ENCODE peak calls at places on chromosomes 7 and 10, in six cellular contexts. G is CD8-positive, alpha-beta T cell; Y is body of pancreas; R is psoas muscle; U is HCT116; M is tibial nerve. W is an unnamed sample.

GRCh38 chr10:105352281-105352680 is 711.2 kb downstream of the SORCS3 start:
- DNase-seq in U (no peak), M (no peak), Y (no peak), G (no peak), R (no peak), W (no peak)

GRCh38 chr10:25978771-25979170 is 44.7 kb downstream of the MYO3A start:
- DNase-seq in M (no peak), R (no peak), U (no peak), Y (no peak), G (no peak), W (no peak)

GRCh38 chr10:10623958-10624590 is 393.6 kb upstream of the CELF2 start:
- DNase-seq in R (no peak), G (no peak), M (no peak), U (no peak), Y (no peak), W (no peak)

GRCh38 chr7:157601530-157601929 is 264.7 kb downstream of the DNAJB6 start:
- DNase-seq in M (no peak), G (no peak), R (no peak), Y (no peak), U (no peak), W (no peak)

GRCh38 chr7:19939746-19940145 is 166.3 kb upstream of the TMEM196 start:
- DNase-seq in R (no peak), G (no peak), M (no peak), Y (no peak), U (no peak), W (no peak)

GRCh38 chr7:88331322-88331721 is 24.6 kb upstream of the STEAP4 start:
- DNase-seq in G (no peak), U (no peak), M (no peak), R (no peak), Y (no peak), W (no peak)

GRCh38 chr7:56079450-56080185 is 13.1 kb downstream of the PHKG1 start:
- DNase-seq in M (peak; percentile 47), R (peak; percentile 87), Y (peak; percentile 77), U (no peak), G (no peak), W (no peak)

GRCh38 chr10:102020938-102021337 is 35.0 kb downstream of the ARMH3 start:
- DNase-seq in R (no peak), G (no peak), M (no peak), U (no peak), Y (no peak), W (no peak)

GRCh38 chr7:25656581-25657026 is 428.3 kb upstream of the NPVF start:
- DNase-seq in U (no peak), M (peak; percentile 36), Y (no peak), R (no peak), G (no peak), W (no peak)

GRCh38 chr7:18087687-18088078 is 60.0 kb upstream of the PRPS1L1 start:
- DNase-seq in U (no peak), R (no peak), G (no peak), Y (no peak), M (no peak), W (no peak)

GRCh38 chr10:101113890-101114403 is 17.2 kb upstream of the TLX1 start:
- DNase-seq in G (no peak), R (no peak), M (no peak), U (no peak), Y (no peak), W (no peak)

GRCh38 chr7:31145339-31145738 is 93.2 kb downstream of the ADCYAP1R1 start:
- DNase-seq in Y (no peak), R (no peak), G (no peak), U (no peak), M (no peak), W (no peak)

GRCh38 chr7:132877578-132877977 is 204.3 kb downstream of the CHCHD3 start:
- DNase-seq in U (no peak), M (no peak), Y (no peak), R (no peak), G (no peak), W (no peak)

GRCh38 chr7:5679047-5679740 is 102.3 kb downstream of the RNF216 start:
- DNase-seq in U (no peak), M (no peak), R (no peak), Y (no peak), G (no peak), W (no peak)

GRCh38 chr10:79243211-79244067 is 103.8 kb upstream of the PPIF start:
- DNase-seq in Y (no peak), M (no peak), R (no peak), U (no peak), G (peak; percentile 50), W (no peak)

GRCh38 chr10:101143354-101143648 is 12.2 kb downstream of the TLX1 start:
- DNase-seq in M (no peak), G (no peak), R (no peak), Y (no peak), U (no peak), W (no peak)

GRCh38 chr7:31763548-31763947 is 76.5 kb downstream of the PPP1R17 start:
- DNase-seq in G (no peak), Y (no peak), U (no peak), M (no peak), R (no peak), W (no peak)

GRCh38 chr7:69934475-69934903 is 336.2 kb downstream of the AUTS2 start:
- DNase-seq in M (no peak), R (no peak), Y (no peak), G (no peak), U (no peak), W (no peak)

GRCh38 chr7:25288536-25289283 is 60.4 kb upstream of the NPVF start:
- DNase-seq in Y (no peak), G (no peak), M (no peak), R (no peak), U (no peak), W (no peak)

GRCh38 chr10:58701398-58702135 is 188.9 kb downstream of the BICC1 start:
- DNase-seq in Y (no peak), R (no peak), U (no peak), M (peak; percentile 72), G (no peak), W (no peak)

GRCh38 chr10:84427903-84428650 is 99.7 kb downstream of the CCSER2 start:
- DNase-seq in Y (no peak), R (no peak), U (no peak), M (no peak), G (no peak), W (no peak)

GRCh38 chr10:124231188-124232135 is 138.1 kb upstream of the CHST15 start:
- DNase-seq in G (peak; percentile 22), U (no peak), M (no peak), Y (no peak), R (no peak), W (peak; percentile 22)

GRCh38 chr7:82805527-82805960 is 357.1 kb downstream of the PCLO start:
- DNase-seq in R (no peak), U (peak; percentile 68), G (no peak), M (no peak), Y (no peak), W (no peak)

GRCh38 chr7:142770720-142771352 is at the start of gene PRSS2:
- DNase-seq in R (no peak), U (no peak), Y (peak; percentile 83), M (no peak), G (no peak), W (peak; percentile 49)

GRCh38 chr7:42227931-42228591 is 8.9 kb downstream of the GLI3 start:
- DNase-seq in R (peak; percentile 51), U (no peak), Y (no peak), M (no peak), G (no peak), W (no peak)

DNA sequence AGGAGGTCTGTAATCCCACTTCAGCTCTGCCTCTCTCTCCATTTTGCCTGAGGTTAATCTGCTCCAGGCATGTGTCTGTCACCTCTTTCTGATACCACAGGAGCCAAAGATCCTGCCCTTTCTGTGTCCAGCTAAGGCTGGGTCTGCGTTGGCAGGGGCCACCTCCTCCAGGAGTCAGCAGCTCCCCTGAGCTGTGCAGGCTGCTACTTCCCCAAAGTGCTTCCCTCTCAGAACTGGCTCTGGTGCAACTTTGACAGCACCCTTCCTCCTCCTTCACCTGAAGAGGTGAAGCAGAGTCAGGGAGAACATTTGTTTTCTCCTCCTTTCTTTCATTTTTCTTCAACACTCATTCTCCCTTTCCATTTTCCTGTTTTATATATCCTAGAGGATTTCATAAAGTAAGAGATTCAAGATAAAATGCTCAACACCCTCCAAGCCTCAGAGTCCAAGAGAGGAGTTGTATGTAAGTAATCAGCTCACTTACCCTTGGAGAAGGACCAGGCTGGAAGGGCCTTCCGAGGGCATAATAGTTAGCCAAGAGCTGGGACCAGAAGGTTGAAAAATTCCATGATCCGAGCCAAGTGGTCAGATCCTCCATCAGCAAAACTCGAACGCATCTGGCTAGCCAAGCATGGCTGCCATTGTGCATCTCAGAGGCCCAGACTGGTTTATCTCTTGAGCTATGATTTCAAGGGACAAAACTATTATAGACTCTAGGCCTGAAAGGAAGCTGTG is 257.3 kb downstream of the PTEN start:
- DNase-seq in G (no peak), M (no peak), U (no peak), R (no peak), Y (no peak), W (no peak)
- H3K4me1 ChIP-seq in G (peaks cover 33% of the 10 kb centered on the region), M (peaks cover 11% of the 10 kb centered on the region), U (no peaks in the 10 kb centered on the region), R (no peaks in the 10 kb centered on the region), Y (peaks cover 4% of the 10 kb centered on the region), W (peaks cover 3% of the 10 kb centered on the region)

GRCh38 chr10:86673216-86673826 is 5.0 kb downstream of the LDB3 start:
- DNase-seq in M (no peak), G (no peak), Y (no peak), U (no peak), R (no peak), W (no peak)

GRCh38 chr10:86671985-86672710 is 3.8 kb downstream of the LDB3 start:
- DNase-seq in R (peak; percentile 80), M (no peak), G (no peak), Y (no peak), U (no peak), W (peak; percentile 21)

GRCh38 chr10:86670290-86670811 is 2.0 kb downstream of the LDB3 start:
- DNase-seq in M (no peak), G (no peak), R (peak; percentile 61), U (no peak), Y (no peak), W (no peak)

GRCh38 chr10:86670876-86671275 is 2.6 kb downstream of the LDB3 start:
- DNase-seq in U (no peak), G (no peak), Y (no peak), M (no peak), R (no peak), W (no peak)

GRCh38 chr10:86671419-86671818 is 3.1 kb downstream of the LDB3 start:
- DNase-seq in U (no peak), M (no peak), G (no peak), Y (no peak), R (no peak), W (peak; percentile 51)
- H3K4me3 ChIP-seq in U (no peak overlapping the region), M (no peak overlapping the region), G (no peak overlapping the region), Y (no peak overlapping the region), R (peak overlapping the region; percentile 69), W (no peak overlapping the region)

DNA sequence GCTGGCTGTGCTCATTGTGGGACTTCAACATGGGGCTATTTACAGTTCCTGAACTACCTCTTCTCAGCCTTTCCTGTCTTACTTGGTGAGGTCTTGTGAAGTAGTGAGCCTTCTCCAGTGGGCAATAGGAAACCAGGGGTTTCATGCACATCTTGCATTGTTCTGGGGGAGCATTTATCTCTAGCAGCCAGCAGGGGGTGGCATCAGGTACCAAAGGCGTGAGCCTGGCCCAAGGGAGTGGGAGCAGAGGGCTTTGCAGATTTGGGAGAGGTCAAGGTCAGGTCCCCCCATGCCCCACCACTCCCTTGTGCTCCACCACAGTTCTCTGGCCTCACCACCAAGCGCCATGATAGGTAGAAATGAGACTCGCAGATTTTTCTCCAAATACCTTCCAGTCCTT is 85.4 kb upstream of the NPTX2 start:
- DNase-seq in Y (no peak), M (no peak), G (no peak), R (no peak), U (no peak), W (no peak)
- TF ChIP-seq CTCF in Y (no peak), M (no peak), G (no peak), R (no peak), U (no peak), W (no peak)

GRCh38 chr7:29127527-29127926 is 18.8 kb downstream of the CPVL start:
- DNase-seq in Y (no peak), R (no peak), G (no peak), U (no peak), M (no peak), W (no peak)
- H3K4me1 ChIP-seq in Y (no peaks in the 10 kb centered on the region), R (peaks cover 12% of the 10 kb centered on the region), G (no peaks in the 10 kb centered on the region), U (peaks cover 8% of the 10 kb centered on the region), M (no peaks in the 10 kb centered on the region), W (no peaks in the 10 kb centered on the region)